ENCODE peak calls at places on chromosome 20, in five cellular contexts. A, W, O, F and B are unnamed samples.

GRCh38 chr20:53900380-53900999 is 169.9 kb downstream of the BCAS1 start:
- DNase-seq in F (no peak), O (no peak), A (peak; percentile 67), W (no peak), B (no peak)

GRCh38 chr20:63098195-63098810 is 91.5 kb upstream of the BHLHE23 start:
- DNase-seq in A (no peak), F (no peak), W (peak; percentile 38), O (peak; percentile 10), B (no peak)

GRCh38 chr20:44052166-44052565 is 134.8 kb downstream of the JPH2 start:
- DNase-seq in O (no peak), W (no peak), A (no peak), F (peak; percentile 6), B (no peak)

GRCh38 chr20:49853640-49854039 is 41.0 kb downstream of the SLC9A8 start:
- DNase-seq in W (peak; percentile 89), F (no peak), A (no peak), O (no peak), B (no peak)

GRCh38 chr20:32820698-32821378 is 1.1 kb downstream of the MAPRE1 start:
- DNase-seq in F (no peak), O (no peak), A (peak; percentile 9), W (no peak), B (no peak)

GRCh38 chr20:38272398-38272797 is 11.9 kb upstream of the KIAA1755 start:
- DNase-seq in A (no peak), O (no peak), F (no peak), W (peak; percentile 63), B (no peak)

GRCh38 chr20:49892260-49893216 is 22.8 kb downstream of the SPATA2 start:
- DNase-seq in A (no peak), W (no peak), F (no peak), O (no peak), B (peak; percentile 14)

GRCh38 chr20:23881371-23881770 is 1.8 kb upstream of the CST5 start:
- DNase-seq in W (no peak), O (no peak), A (no peak), F (no peak), B (no peak)

GRCh38 chr20:58366016-58366415 is 23.0 kb upstream of the VAPB start:
- DNase-seq in A (no peak), O (no peak), W (no peak), F (no peak), B (no peak)

GRCh38 chr20:63635431-63636141 is 8.7 kb upstream of the GMEB2 start:
- DNase-seq in F (no peak), O (no peak), W (no peak), A (no peak), B (no peak)

GRCh38 chr20:36773123-36773547 is 428 bp downstream of the DSN1 start:
- DNase-seq in O (no peak), W (no peak), F (no peak), A (no peak), B (no peak)

GRCh38 chr20:22771706-22772105 is 187.3 kb upstream of the FOXA2 start:
- DNase-seq in A (no peak), F (no peak), W (no peak), O (no peak), B (no peak)

GRCh38 chr20:23397961-23398360 is 23.3 kb downstream of the NAPB start:
- DNase-seq in A (no peak), F (no peak), W (no peak), O (no peak), B (no peak)

GRCh38 chr20:47111576-47111975 is 216.9 kb downstream of the EYA2 start:
- DNase-seq in F (no peak), W (no peak), O (no peak), A (no peak), B (no peak)

GRCh38 chr20:24753136-24753535 is 195.9 kb upstream of the CST7 start:
- DNase-seq in F (no peak), O (no peak), W (no peak), A (no peak), B (no peak)

GRCh38 chr20:33209789-33210188 is 7.4 kb upstream of the BPIFA3 start:
- DNase-seq in W (no peak), O (peak; percentile 63), A (peak; percentile 70), F (peak; percentile 95), B (peak; percentile 46)

GRCh38 chr20:62997626-62998025 is 9.1 kb downstream of the BHLHE23 start:
- DNase-seq in F (no peak), O (no peak), A (no peak), W (no peak), B (no peak)

GRCh38 chr20:1775117-1775516 is 117.5 kb upstream of the SIRPG start:
- DNase-seq in O (no peak), W (no peak), A (no peak), F (no peak), B (no peak)

GRCh38 chr20:40563296-40563950 is 125.6 kb downstream of the MAFB start:
- DNase-seq in A (peak; percentile 33), W (no peak), O (peak; percentile 83), F (no peak), B (no peak)

GRCh38 chr20:10249048-10249770 is 30.6 kb downstream of the SNAP25 start:
- DNase-seq in W (no peak), A (no peak), F (no peak), O (no peak), B (no peak)

GRCh38 chr20:7710440-7710839 is 229.8 kb downstream of the HAO1 start:
- DNase-seq in F (no peak), A (no peak), O (no peak), W (no peak), B (no peak)

GRCh38 chr20:53865905-53866786 is 204.2 kb downstream of the BCAS1 start:
- DNase-seq in F (peak; percentile 14), A (peak; percentile 72), W (no peak), O (peak; percentile 44), B (no peak)

GRCh38 chr20:58851969-58852458 is 502 bp upstream of the GNAS start:
- DNase-seq in O (no peak), F (no peak), A (no peak), W (no peak), B (no peak)

GRCh38 chr20:38790210-38791053 is 15.1 kb upstream of the PPP1R16B start:
- DNase-seq in W (no peak), O (no peak), A (peak; percentile 58), F (no peak), B (no peak)

GRCh38 chr20:41248371-41249024 is 69.0 kb downstream of the ZHX3 start:
- DNase-seq in A (no peak), F (no peak), W (peak; percentile 81), O (no peak), B (no peak)

GRCh38 chr20:2141592-2142575 is 40.3 kb downstream of the STK35 start:
- DNase-seq in O (no peak), A (no peak), F (no peak), W (no peak), B (no peak)

GRCh38 chr20:5100684-5101347 is 18.9 kb downstream of the PCNA start:
- DNase-seq in W (peak; percentile 88), O (peak; percentile 67), A (peak; percentile 76), F (peak; percentile 63), B (peak; percentile 88)

GRCh38 chr20:22371843-22372242 is 212.5 kb downstream of the FOXA2 start:
- DNase-seq in A (no peak), F (no peak), O (no peak), W (no peak), B (no peak)

GRCh38 chr20:53752971-53753879 is 159.6 kb upstream of the ZNF217 start:
- DNase-seq in W (no peak), A (peak; percentile 44), F (no peak), O (no peak), B (no peak)

GRCh38 chr20:8335059-8335458 is 203.0 kb downstream of the PLCB1 start:
- DNase-seq in W (no peak), O (no peak), F (no peak), A (no peak), B (no peak)

GRCh38 chr20:32184953-32185603 is 22.5 kb downstream of the PLAGL2 start:
- DNase-seq in F (no peak), A (no peak), O (no peak), W (no peak), B (no peak)

GRCh38 chr20:45867129-45867810 is 9.9 kb downstream of the ZSWIM3 start:
- DNase-seq in F (no peak), W (no peak), A (no peak), O (no peak), B (no peak)

GRCh38 chr20:22402990-22403859 is 181.1 kb downstream of the FOXA2 start:
- DNase-seq in O (peak; percentile 51), F (no peak), W (no peak), A (no peak), B (no peak)

GRCh38 chr20:56181593-56181992 is 66.9 kb upstream of the MC3R start:
- DNase-seq in A (no peak), O (no peak), F (no peak), W (no peak), B (no peak)
- TF ChIP-seq CTCF in A (no peak), O (no peak), F (no peak), W (no peak), B (no peak)

GRCh38 chr20:52105573-52106422 is 85.8 kb downstream of the ZFP64 start:
- DNase-seq in A (peak; percentile 18), O (no peak), W (no peak), F (peak; percentile 38), B (no peak)
- TF ChIP-seq CTCF in A (peak; percentile 39), O (no peak), W (no peak), F (peak; percentile 47), B (no peak)

DNA sequence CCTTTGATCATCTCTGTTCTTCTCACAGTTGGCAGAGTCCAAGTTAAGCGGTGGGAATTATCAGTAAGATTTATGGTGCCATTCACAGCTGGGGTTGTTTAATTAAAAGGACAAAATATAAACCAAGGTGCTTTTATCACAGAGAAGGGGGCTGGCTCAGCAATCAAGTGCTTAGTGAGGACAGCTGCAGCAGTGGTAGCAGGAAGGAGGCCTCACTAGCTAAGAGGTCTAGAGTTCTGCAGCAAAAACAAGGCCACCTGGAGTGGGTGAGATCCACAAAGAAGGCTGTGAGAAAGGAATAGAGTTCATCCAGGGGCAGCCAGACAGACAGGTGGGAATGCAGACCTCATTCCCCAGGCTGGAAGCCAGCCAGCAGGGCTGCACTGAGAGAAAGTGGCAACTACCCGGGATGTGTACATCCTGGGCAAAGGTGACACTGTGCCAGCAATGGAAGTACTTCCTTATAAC is 37.1 kb downstream of the PIGU start:
- DNase-seq in O (no peak), F (no peak), W (no peak), A (no peak), B (no peak)
- TF ChIP-seq CTCF in O (no peak), F (no peak), W (no peak), A (no peak), B (no peak)

GRCh38 chr20:57330998-57331397 is 1.4 kb downstream of the SPO11 start:
- DNase-seq in F (no peak), O (no peak), W (no peak), A (no peak), B (no peak)

GRCh38 chr20:57332105-57333089 is 2.8 kb downstream of the SPO11 start:
- DNase-seq in A (no peak), O (no peak), W (no peak), F (no peak), B (no peak)

GRCh38 chr20:57329608-57330221 is at the start of gene SPO11:
- DNase-seq in F (no peak), W (no peak), A (no peak), O (no peak), B (no peak)

DNA sequence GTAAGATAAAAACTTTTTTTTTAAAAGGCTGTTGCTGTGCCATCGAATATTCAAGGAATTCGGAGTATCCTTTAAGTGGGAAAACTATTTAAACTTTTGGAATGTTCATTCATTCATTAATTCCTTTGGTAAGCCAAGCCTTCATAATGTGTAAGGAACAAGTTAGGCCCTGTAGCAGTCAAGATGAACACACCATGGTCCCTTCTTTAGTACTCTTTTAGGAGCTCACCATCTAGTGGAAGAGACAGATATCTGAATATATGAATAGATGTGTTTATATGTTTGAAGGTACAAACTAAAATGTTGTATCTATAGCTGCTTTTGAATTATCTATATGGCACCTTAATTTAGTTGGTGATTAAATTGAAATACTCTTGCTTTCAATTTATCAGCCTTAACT is 5.8 kb downstream of the SPO11 start:
- DNase-seq in A (peak; percentile 28), O (no peak), W (no peak), F (no peak), B (no peak)
- TF ChIP-seq CTCF in A (no peak), O (no peak), W (no peak), F (no peak), B (no peak)